ENCODE peak calls at places on chromosomes 3 and 15, in nine cellular contexts. One of them, this sample, is unnamed. For H3K4me1, the result is how much of the 10 kb centered on the place peaks cover.

GRCh38 chr15:34799149-34799824 is 3.9 kb upstream of the ACTC1 start:
- DNase-seq in breast epithelium: no peak
- DNase-seq in adrenal gland: peak
- DNase-seq in esophagus squamous epithelium: no peak
- DNase-seq in A549: no peak
- DNase-seq in GM12878: no peak
- DNase-seq in stomach: peak
- DNase-seq in H1: peak
- DNase-seq in body of pancreas: peak
- DNase-seq in this sample: peak

GRCh38 chr3:177034850-177035475 is 162.3 kb downstream of the TBL1XR1 start:
- DNase-seq in breast epithelium: no peak
- DNase-seq in adrenal gland: no peak
- DNase-seq in esophagus squamous epithelium: no peak
- DNase-seq in A549: no peak
- DNase-seq in GM12878: no peak
- DNase-seq in stomach: no peak
- DNase-seq in H1: no peak
- DNase-seq in body of pancreas: no peak
- DNase-seq in this sample: no peak

GRCh38 chr15:31452595-31453557 is 126.2 kb downstream of the KLF13 start:
- DNase-seq in breast epithelium: no peak
- DNase-seq in adrenal gland: peak
- DNase-seq in esophagus squamous epithelium: no peak
- DNase-seq in A549: no peak
- DNase-seq in GM12878: no peak
- DNase-seq in stomach: no peak
- DNase-seq in H1: no peak
- DNase-seq in body of pancreas: no peak
- DNase-seq in this sample: peak

GRCh38 chr15:96585634-96586386 is 255.3 kb downstream of the NR2F2 start:
- DNase-seq in breast epithelium: no peak
- DNase-seq in adrenal gland: no peak
- DNase-seq in esophagus squamous epithelium: no peak
- DNase-seq in A549: no peak
- DNase-seq in GM12878: no peak
- DNase-seq in stomach: no peak
- DNase-seq in H1: no peak
- DNase-seq in body of pancreas: no peak
- DNase-seq in this sample: no peak

GRCh38 chr15:45773149-45773548 is 138.3 kb downstream of the SQOR start:
- DNase-seq in breast epithelium: no peak
- DNase-seq in adrenal gland: no peak
- DNase-seq in esophagus squamous epithelium: no peak
- DNase-seq in A549: no peak
- DNase-seq in GM12878: no peak
- DNase-seq in stomach: no peak
- DNase-seq in H1: no peak
- DNase-seq in body of pancreas: no peak
- DNase-seq in this sample: no peak

GRCh38 chr15:69568621-69569020 is 116.0 kb downstream of the RPLP1 start:
- DNase-seq in breast epithelium: no peak
- DNase-seq in adrenal gland: peak
- DNase-seq in esophagus squamous epithelium: no peak
- DNase-seq in A549: no peak
- DNase-seq in GM12878: no peak
- DNase-seq in stomach: no peak
- DNase-seq in H1: no peak
- DNase-seq in body of pancreas: no peak
- DNase-seq in this sample: no peak

GRCh38 chr3:111803123-111803593 is 55.9 kb upstream of the PHLDB2 start:
- DNase-seq in breast epithelium: peak
- DNase-seq in adrenal gland: peak
- DNase-seq in esophagus squamous epithelium: no peak
- DNase-seq in A549: peak
- DNase-seq in GM12878: no peak
- DNase-seq in stomach: peak
- DNase-seq in H1: no peak
- DNase-seq in body of pancreas: peak
- DNase-seq in this sample: peak

GRCh38 chr3:63364909-63365308 is 86.8 kb downstream of the SYNPR start:
- DNase-seq in breast epithelium: no peak
- DNase-seq in adrenal gland: no peak
- DNase-seq in esophagus squamous epithelium: no peak
- DNase-seq in A549: no peak
- DNase-seq in GM12878: no peak
- DNase-seq in stomach: no peak
- DNase-seq in H1: no peak
- DNase-seq in body of pancreas: no peak
- DNase-seq in this sample: no peak

GRCh38 chr15:48632651-48633050 is 12.9 kb downstream of the FBN1 start:
- DNase-seq in breast epithelium: no peak
- DNase-seq in adrenal gland: no peak
- DNase-seq in esophagus squamous epithelium: no peak
- DNase-seq in A549: no peak
- DNase-seq in GM12878: no peak
- DNase-seq in stomach: no peak
- DNase-seq in H1: no peak
- DNase-seq in body of pancreas: no peak
- DNase-seq in this sample: no peak

GRCh38 chr3:50815844-50816243 is 141.1 kb downstream of the DOCK3 start:
- DNase-seq in breast epithelium: no peak
- DNase-seq in adrenal gland: no peak
- DNase-seq in esophagus squamous epithelium: no peak
- DNase-seq in A549: no peak
- DNase-seq in GM12878: no peak
- DNase-seq in stomach: no peak
- DNase-seq in H1: no peak
- DNase-seq in body of pancreas: no peak
- DNase-seq in this sample: no peak

GRCh38 chr3:186280737-186281136 is 81.3 kb downstream of the DGKG start:
- DNase-seq in breast epithelium: no peak
- DNase-seq in adrenal gland: no peak
- DNase-seq in esophagus squamous epithelium: no peak
- DNase-seq in A549: no peak
- DNase-seq in GM12878: no peak
- DNase-seq in stomach: no peak
- DNase-seq in H1: no peak
- DNase-seq in body of pancreas: no peak
- DNase-seq in this sample: no peak

GRCh38 chr3:69044608-69045007 is 7.5 kb downstream of the TMF1 start:
- DNase-seq in breast epithelium: no peak
- DNase-seq in adrenal gland: no peak
- DNase-seq in esophagus squamous epithelium: no peak
- DNase-seq in A549: no peak
- DNase-seq in GM12878: no peak
- DNase-seq in stomach: no peak
- DNase-seq in H1: no peak
- DNase-seq in body of pancreas: no peak
- DNase-seq in this sample: no peak

GRCh38 chr15:71052356-71052755 is 62.9 kb upstream of the THSD4 start:
- DNase-seq in breast epithelium: no peak
- DNase-seq in adrenal gland: no peak
- DNase-seq in esophagus squamous epithelium: no peak
- DNase-seq in A549: no peak
- DNase-seq in GM12878: no peak
- DNase-seq in stomach: no peak
- DNase-seq in H1: no peak
- DNase-seq in body of pancreas: no peak
- DNase-seq in this sample: no peak

GRCh38 chr15:41483115-41483514 is 10.6 kb upstream of the ITPKA start:
- DNase-seq in breast epithelium: no peak
- DNase-seq in adrenal gland: no peak
- DNase-seq in esophagus squamous epithelium: no peak
- DNase-seq in A549: no peak
- DNase-seq in GM12878: peak
- DNase-seq in stomach: no peak
- DNase-seq in H1: no peak
- DNase-seq in body of pancreas: no peak
- DNase-seq in this sample: no peak

GRCh38 chr3:44969779-44970178 is 6.2 kb downstream of the ZDHHC3 start:
- DNase-seq in breast epithelium: no peak
- DNase-seq in adrenal gland: no peak
- DNase-seq in esophagus squamous epithelium: no peak
- DNase-seq in A549: no peak
- DNase-seq in GM12878: no peak
- DNase-seq in stomach: peak
- DNase-seq in H1: no peak
- DNase-seq in body of pancreas: no peak
- DNase-seq in this sample: no peak

GRCh38 chr15:31803388-31803884 is 226.9 kb upstream of the CHRNA7 start:
- DNase-seq in breast epithelium: no peak
- DNase-seq in adrenal gland: no peak
- DNase-seq in esophagus squamous epithelium: no peak
- DNase-seq in A549: no peak
- DNase-seq in GM12878: no peak
- DNase-seq in stomach: no peak
- DNase-seq in H1: no peak
- DNase-seq in body of pancreas: no peak
- DNase-seq in this sample: no peak

GRCh38 chr15:90142216-90143175 is 40.2 kb upstream of the IDH2 start:
- DNase-seq in breast epithelium: no peak
- DNase-seq in adrenal gland: no peak
- DNase-seq in esophagus squamous epithelium: no peak
- DNase-seq in A549: no peak
- DNase-seq in GM12878: no peak
- DNase-seq in stomach: no peak
- DNase-seq in H1: no peak
- DNase-seq in body of pancreas: no peak
- DNase-seq in this sample: no peak

GRCh38 chr15:95439812-95440380 is 890.6 kb upstream of the NR2F2 start:
- DNase-seq in breast epithelium: no peak
- DNase-seq in adrenal gland: no peak
- DNase-seq in esophagus squamous epithelium: no peak
- DNase-seq in A549: no peak
- DNase-seq in GM12878: no peak
- DNase-seq in stomach: no peak
- DNase-seq in H1: no peak
- DNase-seq in body of pancreas: no peak
- DNase-seq in this sample: no peak

GRCh38 chr3:182027366-182027765 is 315.6 kb downstream of the SOX2 start:
- DNase-seq in breast epithelium: no peak
- DNase-seq in adrenal gland: no peak
- DNase-seq in esophagus squamous epithelium: no peak
- DNase-seq in A549: no peak
- DNase-seq in GM12878: no peak
- DNase-seq in stomach: no peak
- DNase-seq in H1: no peak
- DNase-seq in body of pancreas: no peak
- DNase-seq in this sample: no peak

DNA sequence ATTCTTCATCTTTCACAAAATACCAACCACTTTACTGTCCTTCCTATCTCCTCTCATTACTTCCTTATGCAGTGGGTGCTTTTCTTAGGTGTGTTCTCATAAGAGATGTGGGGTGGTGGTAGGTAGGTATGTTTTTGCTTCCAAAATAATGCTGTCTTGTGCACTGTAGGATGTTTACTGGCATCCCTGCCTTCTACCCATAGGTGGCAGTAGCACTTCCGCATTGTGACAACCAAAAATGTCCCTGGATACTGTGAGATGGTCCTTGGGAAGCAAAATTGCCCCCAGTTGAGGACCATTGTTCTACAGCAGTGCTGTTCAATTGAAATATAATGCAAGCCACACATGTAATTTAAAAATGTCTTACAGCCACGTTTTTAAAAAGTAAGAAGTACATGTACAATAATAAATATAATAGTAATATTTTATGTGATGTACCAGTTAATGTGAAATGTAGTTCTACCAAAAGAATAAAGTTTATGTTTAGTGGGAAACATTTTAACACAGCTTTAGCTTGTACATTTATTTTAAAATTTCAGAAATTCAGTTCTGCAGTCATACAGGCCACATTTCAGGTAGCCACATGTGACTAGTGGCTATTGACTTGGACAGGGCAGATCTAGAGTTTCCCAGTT is 75.2 kb downstream of the NEO1 start:
- DNase-seq in breast epithelium: no peak
- DNase-seq in adrenal gland: peak
- DNase-seq in esophagus squamous epithelium: no peak
- DNase-seq in A549: peak
- DNase-seq in GM12878: peak
- DNase-seq in stomach: no peak
- DNase-seq in H1: peak
- DNase-seq in body of pancreas: peak
- DNase-seq in this sample: no peak
- TF ChIP-seq CTCF in breast epithelium: no peak
- TF ChIP-seq CTCF in adrenal gland: peak
- TF ChIP-seq CTCF in esophagus squamous epithelium: peak
- TF ChIP-seq CTCF in A549: peak
- TF ChIP-seq CTCF in GM12878: peak
- TF ChIP-seq CTCF in stomach: peak
- TF ChIP-seq CTCF in H1: peak
- TF ChIP-seq CTCF in body of pancreas: peak
- TF ChIP-seq CTCF in this sample: no peak

GRCh38 chr3:98733778-98734281 is 29.3 kb upstream of the ST3GAL6 start:
- DNase-seq in breast epithelium: no peak
- DNase-seq in adrenal gland: no peak
- DNase-seq in esophagus squamous epithelium: no peak
- DNase-seq in A549: no peak
- DNase-seq in GM12878: peak
- DNase-seq in stomach: no peak
- DNase-seq in H1: no peak
- DNase-seq in body of pancreas: no peak
- DNase-seq in this sample: no peak
- H3K4me1 ChIP-seq in breast epithelium: under half
- H3K4me1 ChIP-seq in adrenal gland: under half
- H3K4me1 ChIP-seq in esophagus squamous epithelium: under half
- H3K4me1 ChIP-seq in A549: under half
- H3K4me1 ChIP-seq in GM12878: under half
- H3K4me1 ChIP-seq in stomach: under half
- H3K4me1 ChIP-seq in H1: under half
- H3K4me1 ChIP-seq in body of pancreas: under half
- H3K4me1 ChIP-seq in this sample: under half

GRCh38 chr15:75625542-75626347 is at the start of gene SNUPN:
- DNase-seq in breast epithelium: peak
- DNase-seq in adrenal gland: peak
- DNase-seq in esophagus squamous epithelium: peak
- DNase-seq in A549: peak
- DNase-seq in GM12878: peak
- DNase-seq in stomach: peak
- DNase-seq in H1: peak
- DNase-seq in body of pancreas: peak
- DNase-seq in this sample: peak
- TF ChIP-seq POLR2A in breast epithelium: no peak
- TF ChIP-seq POLR2A in adrenal gland: peak
- TF ChIP-seq POLR2A in esophagus squamous epithelium: peak
- TF ChIP-seq POLR2A in A549: peak
- TF ChIP-seq POLR2A in GM12878: peak
- TF ChIP-seq POLR2A in stomach: no peak
- TF ChIP-seq POLR2A in H1: no peak
- TF ChIP-seq POLR2A in body of pancreas: peak
- TF ChIP-seq POLR2A in this sample: peak

GRCh38 chr3:15243822-15244482 is 37.9 kb downstream of the CAPN7 start:
- DNase-seq in breast epithelium: no peak
- DNase-seq in adrenal gland: no peak
- DNase-seq in esophagus squamous epithelium: no peak
- DNase-seq in A549: no peak
- DNase-seq in GM12878: no peak
- DNase-seq in stomach: no peak
- DNase-seq in H1: no peak
- DNase-seq in body of pancreas: no peak
- DNase-seq in this sample: no peak

GRCh38 chr3:15246186-15246585 is 40.1 kb downstream of the CAPN7 start:
- DNase-seq in breast epithelium: no peak
- DNase-seq in adrenal gland: no peak
- DNase-seq in esophagus squamous epithelium: no peak
- DNase-seq in A549: no peak
- DNase-seq in GM12878: no peak
- DNase-seq in stomach: no peak
- DNase-seq in H1: no peak
- DNase-seq in body of pancreas: no peak
- DNase-seq in this sample: no peak

GRCh38 chr3:15241341-15241740 is 35.3 kb downstream of the CAPN7 start:
- DNase-seq in breast epithelium: no peak
- DNase-seq in adrenal gland: peak
- DNase-seq in esophagus squamous epithelium: no peak
- DNase-seq in A549: peak
- DNase-seq in GM12878: no peak
- DNase-seq in stomach: no peak
- DNase-seq in H1: no peak
- DNase-seq in body of pancreas: no peak
- DNase-seq in this sample: peak
- TF ChIP-seq CTCF in breast epithelium: no peak
- TF ChIP-seq CTCF in adrenal gland: no peak
- TF ChIP-seq CTCF in esophagus squamous epithelium: no peak
- TF ChIP-seq CTCF in A549: peak
- TF ChIP-seq CTCF in GM12878: peak
- TF ChIP-seq CTCF in stomach: no peak
- TF ChIP-seq CTCF in H1: peak
- TF ChIP-seq CTCF in body of pancreas: no peak
- TF ChIP-seq CTCF in this sample: peak

This sample was measured in ovary.